ENCODE peak calls at places on chromosomes 16 and 17, in five cellular contexts. C is NCI-H1417, L is kidney tubule cell, K is neural progenitor cell, U is A549. Q is an unnamed sample.

GRCh38 chr17:61579961-61580360 is 11.1 kb downstream of the NACA2 start:
- DNase-seq in K (peak), C (no peak), L (no peak), U (no peak), Q (no peak)

GRCh38 chr16:81493755-81494433 is 49.3 kb downstream of the CMIP start:
- DNase-seq in L (peak), K (no peak), U (peak), C (no peak), Q (no peak)

GRCh38 chr17:419073-419735 is 66.6 kb upstream of the RPH3AL start:
- DNase-seq in K (no peak), L (no peak), C (no peak), U (no peak), Q (no peak)

GRCh38 chr17:49497147-49498036 is 2.3 kb downstream of the NGFR start:
- DNase-seq in K (peak), L (peak), U (no peak), C (peak), Q (peak)

GRCh38 chr17:41503202-41503601 is 2.2 kb downstream of the KRT13 start:
- DNase-seq in K (no peak), U (no peak), C (no peak), L (no peak), Q (no peak)

GRCh38 chr17:18258356-18259038 is at the start of gene FLII:
- DNase-seq in K (peak), U (peak), L (peak), C (peak), Q (peak)

GRCh38 chr16:2003827-2004641 is 5.6 kb downstream of the ZNF598 start:
- DNase-seq in L (peak), K (peak), C (peak), U (peak), Q (peak)

GRCh38 chr16:24875466-24875865 is 29.7 kb downstream of the SLC5A11 start:
- DNase-seq in U (no peak), C (no peak), K (no peak), L (no peak), Q (no peak)

GRCh38 chr17:32877164-32877764 is 340 bp upstream of the MYO1D start:
- DNase-seq in C (peak), L (peak), U (peak), K (peak), Q (peak)

GRCh38 chr16:11250091-11250785 is 5.8 kb downstream of the SOCS1 start:
- DNase-seq in C (peak), U (no peak), K (no peak), L (peak), Q (peak)

GRCh38 chr17:11240041-11240801 is 792 bp upstream of the SHISA6 start:
- DNase-seq in L (peak), U (no peak), C (no peak), K (peak), Q (peak)

GRCh38 chr17:74639704-74640142 is 16.2 kb upstream of the CD300E start:
- DNase-seq in U (no peak), K (no peak), L (no peak), C (no peak), Q (no peak)

GRCh38 chr17:76940738-76941350 is 72.6 kb downstream of the MGAT5B start:
- DNase-seq in L (no peak), U (peak), C (no peak), K (peak), Q (peak)

GRCh38 chr16:80670170-80670865 is 129.5 kb downstream of the DYNLRB2 start:
- DNase-seq in U (no peak), C (no peak), K (no peak), L (no peak), Q (no peak)

GRCh38 chr17:82333279-82334171 is at the start of gene SECTM1:
- DNase-seq in K (peak), L (no peak), U (no peak), C (no peak), Q (peak)

GRCh38 chr16:89442990-89443726 is 47.2 kb downstream of the ANKRD11 start:
- DNase-seq in U (peak), K (no peak), C (peak), L (peak), Q (no peak)

GRCh38 chr17:58626905-58627304 is 64.9 kb downstream of the TEX14 start:
- DNase-seq in L (no peak), K (no peak), C (no peak), U (no peak), Q (no peak)

GRCh38 chr17:77491921-77492445 is 351.2 kb downstream of the SEC14L1 start:
- DNase-seq in L (no peak), C (no peak), U (no peak), K (no peak), Q (no peak)

GRCh38 chr16:88527186-88527936 is 42.8 kb upstream of the ZC3H18 start:
- DNase-seq in K (peak), U (peak), C (peak), L (peak), Q (peak)

GRCh38 chr17:39919087-39919683 is 750 bp upstream of the GSDMB start:
- DNase-seq in K (no peak), L (no peak), C (no peak), U (no peak), Q (no peak)

GRCh38 chr17:81249233-81250040 is 10.3 kb downstream of the NDUFAF8 start:
- DNase-seq in U (peak), K (no peak), C (no peak), L (peak), Q (no peak)

GRCh38 chr17:46003907-46004748 is 5.1 kb downstream of the STH start:
- DNase-seq in U (no peak), C (no peak), L (no peak), K (no peak), Q (no peak)

GRCh38 chr16:72637306-72637705 is 410.6 kb downstream of the ZFHX3 start:
- DNase-seq in K (no peak), L (peak), U (peak), C (no peak), Q (no peak)

GRCh38 chr16:10989494-10989893 is 45.1 kb downstream of the CLEC16A start:
- DNase-seq in K (no peak), U (no peak), L (peak), C (no peak), Q (no peak)